ENCODE peak calls at places on chromosomes 5 and 9, in six cellular contexts. W is GM03348, L is kidney glomerular epithelial cell, R is KBM-7, Z is iris pigment epithelial cell, U is EL. T is an unnamed sample.

GRCh38 chr5:116225318-116225717 is 140.5 kb downstream of the COMMD10 start:
- DNase-seq in L (no peak), Z (no peak), U (no peak), R (peak), W (no peak), T (no peak)

GRCh38 chr5:149546974-149547373 is 4.3 kb downstream of the CSNK1A1 start:
- DNase-seq in L (no peak), W (no peak), Z (no peak), U (no peak), R (no peak), T (no peak)

GRCh38 chr5:31047007-31047406 is 146.5 kb upstream of the CDH6 start:
- DNase-seq in W (no peak), Z (no peak), U (no peak), L (no peak), R (no peak), T (no peak)

GRCh38 chr5:67010684-67011409 is 185.8 kb downstream of the CD180 start:
- DNase-seq in W (peak), Z (peak), L (peak), R (peak), U (peak), T (peak)

GRCh38 chr9:136852664-136853595 is 784 bp downstream of the MAMDC4 start:
- DNase-seq in W (no peak), R (no peak), U (no peak), L (no peak), Z (no peak), T (no peak)

GRCh38 chr9:94772654-94773303 is 46.3 kb downstream of the AOPEP start:
- DNase-seq in Z (peak), L (no peak), R (no peak), U (no peak), W (no peak), T (peak)

GRCh38 chr5:44300551-44300950 is 88.7 kb downstream of the FGF10 start:
- DNase-seq in Z (no peak), L (no peak), R (no peak), W (no peak), U (no peak), T (no peak)

GRCh38 chr5:112109331-112109993 is 309.6 kb downstream of the EPB41L4A start:
- DNase-seq in Z (peak), L (peak), U (peak), W (peak), R (peak), T (peak)

GRCh38 chr9:84823426-84824271 is 154.1 kb downstream of the NTRK2 start:
- DNase-seq in R (no peak), U (no peak), L (no peak), W (no peak), Z (no peak), T (no peak)

GRCh38 chr9:70079364-70080103 is 35.9 kb downstream of the MAMDC2 start:
- DNase-seq in L (no peak), Z (peak), R (no peak), W (peak), U (no peak), T (no peak)

GRCh38 chr9:104808030-104808614 is 44.2 kb downstream of the NIPSNAP3B start:
- DNase-seq in R (peak), W (peak), U (peak), Z (peak), L (no peak), T (peak)

GRCh38 chr9:76984476-76984875 is 35.0 kb upstream of the FOXB2 start:
- DNase-seq in U (no peak), W (no peak), R (no peak), Z (no peak), L (no peak), T (no peak)

GRCh38 chr5:87120518-87121314 is 147.0 kb upstream of the RASA1 start:
- DNase-seq in R (no peak), Z (peak), W (peak), L (peak), U (peak), T (peak)

GRCh38 chr5:124530916-124531315 is 215.5 kb downstream of the ZNF608 start:
- DNase-seq in L (no peak), U (no peak), R (no peak), Z (no peak), W (no peak), T (no peak)

GRCh38 chr5:433836-434235 is 9.1 kb upstream of the EXOC3 start:
- DNase-seq in Z (no peak), R (no peak), W (no peak), U (no peak), L (no peak), T (no peak)

T was measured in fibroblast of lung.